ENCODE peak calls at places on chromosome 14, in six cellular contexts. H is tibial nerve, O is transverse colon, W is body of pancreas, J is uterus, Y is Peyer's patch. U is an unnamed sample.
A peak's percentile ranks its signal among the peaks of the same experiment; 100 is the strongest.

GRCh38 chr14:75322746-75323145 is 44.1 kb downstream of the FOS start:
- DNase-seq in H (no peak), O (no peak), W (no peak), J (no peak), Y (no peak), U (no peak)

GRCh38 chr14:72828604-72829003 is 65.3 kb downstream of the DPF3 start:
- DNase-seq in H (no peak), O (peak; percentile 75), W (no peak), J (no peak), Y (peak; percentile 58), U (no peak)

GRCh38 chr14:23361320-23361719 is 3.7 kb downstream of the EFS start:
- DNase-seq in H (no peak), O (no peak), W (no peak), J (no peak), Y (no peak), U (no peak)

GRCh38 chr14:102988054-102988453 is 65.6 kb downstream of the AMN start:
- DNase-seq in H (no peak), O (no peak), W (no peak), J (no peak), Y (no peak), U (no peak)

GRCh38 chr14:74888164-74889158 is 6.7 kb downstream of the DLST start:
- DNase-seq in H (no peak), O (no peak), W (no peak), J (no peak), Y (no peak), U (no peak)

GRCh38 chr14:67650694-67651093 is 23.7 kb downstream of the VTI1B start:
- DNase-seq in H (no peak), O (no peak), W (no peak), J (no peak), Y (no peak), U (no peak)

GRCh38 chr14:35351897-35352273 is 52.7 kb downstream of the NFKBIA start:
- DNase-seq in H (no peak), O (no peak), W (no peak), J (no peak), Y (no peak), U (no peak)

GRCh38 chr14:35335388-35336092 is 43.4 kb downstream of the PSMA6 start:
- DNase-seq in H (no peak), O (peak; percentile 94), W (peak; percentile 86), J (peak; percentile 73), Y (peak; percentile 94), U (peak; percentile 57)

GRCh38 chr14:67358914-67359313 is 690 bp downstream of the ATP6V1D start:
- DNase-seq in H (no peak), O (no peak), W (no peak), J (no peak), Y (no peak), U (no peak)

GRCh38 chr14:101195309-101195724 is 291.8 kb upstream of the RTL1 start:
- DNase-seq in H (no peak), O (no peak), W (no peak), J (peak; percentile 11), Y (peak; percentile 18), U (no peak)

GRCh38 chr14:72588521-72588920 is 305.4 kb downstream of the DPF3 start:
- DNase-seq in H (no peak), O (no peak), W (no peak), J (no peak), Y (no peak), U (no peak)

GRCh38 chr14:34098045-34098984 is 147.4 kb upstream of the EGLN3 start:
- DNase-seq in H (peak; percentile 39), O (peak; percentile 24), W (peak; percentile 39), J (peak; percentile 43), Y (no peak), U (peak; percentile 59)

GRCh38 chr14:92880851-92881250 is 42.1 kb upstream of the CHGA start:
- DNase-seq in H (no peak), O (no peak), W (peak; percentile 53), J (no peak), Y (no peak), U (no peak)

GRCh38 chr14:51507556-51508511 is 143.9 kb upstream of the FRMD6 start:
- DNase-seq in H (peak; percentile 56), O (peak; percentile 22), W (peak; percentile 46), J (peak; percentile 79), Y (peak; percentile 47), U (peak; percentile 87)

GRCh38 chr14:53881161-53881846 is 75.3 kb downstream of the BMP4 start:
- DNase-seq in H (no peak), O (no peak), W (no peak), J (no peak), Y (no peak), U (no peak)

GRCh38 chr14:92457018-92457565 is 56.5 kb upstream of the RIN3 start:
- DNase-seq in H (no peak), O (no peak), W (no peak), J (no peak), Y (no peak), U (no peak)

GRCh38 chr14:69153848-69154208 is 909 bp upstream of the DCAF5 start:
- DNase-seq in H (peak; percentile 19), O (peak; percentile 28), W (peak; percentile 53), J (peak; percentile 37), Y (peak; percentile 52), U (peak; percentile 40)

GRCh38 chr14:59358105-59358504 is 107.1 kb downstream of the GPR135 start:
- DNase-seq in H (peak; percentile 36), O (no peak), W (no peak), J (peak; percentile 34), Y (no peak), U (peak; percentile 80)

GRCh38 chr14:73443758-73444157 is 14.6 kb downstream of the NUMB start:
- DNase-seq in H (no peak), O (no peak), W (no peak), J (no peak), Y (no peak), U (no peak)

GRCh38 chr14:21990116-21990515 is 316.5 kb upstream of the OR4E1 start:
- DNase-seq in H (no peak), O (no peak), W (no peak), J (no peak), Y (no peak), U (no peak)

GRCh38 chr14:103889313-103890051 is 38.8 kb upstream of the TDRD9 start:
- DNase-seq in H (no peak), O (peak; percentile 76), W (peak; percentile 62), J (no peak), Y (peak; percentile 78), U (no peak)

GRCh38 chr14:92348154-92348553 is 25.2 kb downstream of the SLC24A4 start:
- DNase-seq in H (no peak), O (peak; percentile 30), W (no peak), J (no peak), Y (no peak), U (no peak)

GRCh38 chr14:27392153-27392552 is 794.3 kb upstream of the NOVA1 start:
- DNase-seq in H (no peak), O (no peak), W (no peak), J (no peak), Y (no peak), U (no peak)

GRCh38 chr14:27389402-27389801 is 791.6 kb upstream of the NOVA1 start:
- DNase-seq in H (no peak), O (no peak), W (no peak), J (no peak), Y (no peak), U (no peak)

GRCh38 chr14:27387458-27387857 is 789.6 kb upstream of the NOVA1 start:
- DNase-seq in H (no peak), O (no peak), W (no peak), J (no peak), Y (no peak), U (no peak)

GRCh38 chr14:27391331-27391730 is 793.5 kb upstream of the NOVA1 start:
- DNase-seq in H (no peak), O (no peak), W (no peak), J (no peak), Y (no peak), U (no peak)

DNA sequence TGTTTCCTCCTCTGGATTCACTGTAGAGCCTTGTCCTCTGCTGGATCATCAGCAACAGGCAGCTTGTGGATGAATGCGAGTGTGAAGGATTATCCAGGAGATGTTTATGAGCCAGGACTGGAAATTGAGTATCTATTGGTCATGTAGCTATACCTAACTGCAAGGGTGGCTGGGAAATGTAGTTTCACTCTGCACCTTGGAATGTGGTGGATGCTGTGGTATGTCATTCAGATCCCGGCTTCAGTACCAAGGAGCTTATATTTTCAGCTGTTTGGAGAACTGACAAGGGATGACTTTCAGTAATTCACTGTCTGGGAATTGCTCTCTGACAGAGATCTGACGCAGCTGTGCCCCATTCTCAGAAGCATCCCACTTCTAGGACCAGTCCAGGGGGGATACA is 792.3 kb upstream of the NOVA1 start:
- DNase-seq in H (no peak), O (no peak), W (no peak), J (no peak), Y (no peak), U (no peak)
- H3K9me3 ChIP-seq in H (no peaks in the 10 kb centered on the region), O (no peaks in the 10 kb centered on the region), W (no peaks in the 10 kb centered on the region), J (no peaks in the 10 kb centered on the region), Y (no peaks in the 10 kb centered on the region), U (no peaks in the 10 kb centered on the region)

GRCh38 chr14:105489607-105490317 is 1.3 kb upstream of the TEDC1 start:
- DNase-seq in H (peak; percentile 93), O (peak; percentile 93), W (peak; percentile 92), J (peak; percentile 89), Y (peak; percentile 96), U (peak; percentile 96)

GRCh38 chr14:105491366-105492006 is 440 bp downstream of the TEDC1 start:
- DNase-seq in H (no peak), O (peak; percentile 83), W (peak; percentile 57), J (peak; percentile 73), Y (peak; percentile 86), U (peak; percentile 42)

GRCh38 chr14:105488781-105489606 is 2.1 kb upstream of the TEDC1 start:
- DNase-seq in H (no peak), O (no peak), W (peak; percentile 23), J (no peak), Y (peak; percentile 63), U (no peak)

GRCh38 chr14:105490572-105491365 is at the start of gene TEDC1:
- DNase-seq in H (peak; percentile 99), O (peak; percentile 99), W (peak; percentile 99), J (peak; percentile 100), Y (peak; percentile 100), U (peak; percentile 100)

DNA sequence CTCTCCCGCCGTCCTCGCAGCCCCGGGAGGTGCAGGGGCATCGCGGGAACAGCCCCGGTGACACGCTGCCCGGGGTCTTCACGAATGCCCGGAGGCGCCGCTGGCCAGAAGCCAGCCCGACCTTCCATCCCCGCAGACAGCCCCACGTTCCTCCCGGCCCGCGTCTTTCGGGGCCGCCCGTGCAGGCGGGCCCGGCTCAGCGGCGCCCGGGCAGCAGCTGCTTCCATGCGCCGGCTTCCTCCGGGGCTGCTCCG is 801 bp upstream of the TEDC1 start:
- DNase-seq in H (no peak), O (peak; percentile 47), W (peak; percentile 49), J (peak; percentile 62), Y (no peak), U (no peak)
- TF ChIP-seq CTCF in H (no peak), O (no peak), W (no peak), J (no peak), Y (no peak), U (no peak)

DNA sequence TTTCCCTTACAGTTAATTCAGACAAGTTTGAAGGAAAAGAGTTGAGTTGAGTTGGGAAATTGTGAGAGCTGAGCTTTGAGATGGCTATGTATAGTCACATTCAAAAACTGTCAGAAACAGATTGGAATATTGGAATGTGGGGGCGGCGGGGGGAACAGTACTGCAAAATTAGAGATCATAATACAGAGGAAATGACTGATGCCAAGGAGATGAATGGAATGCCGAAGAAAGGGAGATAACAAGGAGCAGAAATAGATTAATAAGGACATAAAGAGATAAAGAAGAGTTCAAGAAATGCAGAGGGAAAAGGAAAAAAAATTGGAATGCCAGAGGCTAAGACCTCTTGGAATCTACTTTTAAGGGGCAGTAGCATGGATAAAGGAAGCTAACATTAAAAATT is 3.2 kb upstream of the OR4K5 start:
- DNase-seq in H (no peak), O (no peak), W (no peak), J (no peak), Y (no peak), U (no peak)
- H3K9me3 ChIP-seq in H (no peaks in the 10 kb centered on the region), O (peaks cover 13% of the 10 kb centered on the region), W (no peaks in the 10 kb centered on the region), J (no peaks in the 10 kb centered on the region), Y (peaks cover 3% of the 10 kb centered on the region), U (no peaks in the 10 kb centered on the region)

GRCh38 chr14:58129208-58129607 is 22.8 kb downstream of the ARMH4 start:
- DNase-seq in H (no peak), O (no peak), W (no peak), J (no peak), Y (no peak), U (no peak)
- TF ChIP-seq CTCF in H (no peak), O (no peak), W (no peak), J (no peak), Y (no peak), U (no peak)

U was measured in thyroid gland.